ENCODE peak calls at places on chromosomes 12 and 14, in seven cellular contexts. M is IMR-90, G is body of pancreas, O is spleen, A is astrocyte, K is pancreas, Y is neural progenitor cell. N is an unnamed sample.

GRCh38 chr12:80763874-80764273 is 47.2 kb downstream of the MYF5 start:
- DNase-seq in M (peak; percentile 66), G (peak; percentile 20), O (no peak), A (peak; percentile 41), K (no peak), Y (peak; percentile 74), N (no peak)

GRCh38 chr12:83805137-83805818 is 1107.3 kb downstream of the SLC6A15 start:
- DNase-seq in M (no peak), G (no peak), O (no peak), A (no peak), K (no peak), Y (no peak), N (no peak)

GRCh38 chr12:25377475-25378179 is 126.9 kb upstream of the KRAS start:
- DNase-seq in M (peak; percentile 94), G (no peak), O (no peak), A (peak; percentile 63), K (no peak), Y (no peak), N (no peak)

GRCh38 chr12:45290218-45290609 is 74.3 kb downstream of the ANO6 start:
- DNase-seq in M (peak; percentile 88), G (no peak), O (no peak), A (peak; percentile 77), K (no peak), Y (no peak), N (no peak)

GRCh38 chr12:106586535-106586802 is 3.7 kb downstream of the RFX4 start:
- DNase-seq in M (no peak), G (no peak), O (no peak), A (no peak), K (no peak), Y (peak; percentile 41), N (no peak)

GRCh38 chr12:9626291-9626690 is 18.6 kb upstream of the KLRB1 start:
- DNase-seq in M (no peak), G (no peak), O (no peak), A (no peak), K (no peak), Y (no peak), N (no peak)

GRCh38 chr12:126247936-126248335 is 1182.7 kb downstream of the AACS start:
- DNase-seq in M (no peak), G (no peak), O (no peak), A (peak; percentile 18), K (no peak), Y (no peak), N (no peak)

GRCh38 chr14:53190938-53191337 is 37.8 kb upstream of the DDHD1 start:
- DNase-seq in M (peak; percentile 12), G (no peak), O (no peak), A (peak; percentile 34), K (no peak), Y (no peak), N (no peak)

GRCh38 chr14:34614638-34615037 is 15.3 kb downstream of the SNX6 start:
- DNase-seq in M (no peak), G (no peak), O (no peak), A (no peak), K (no peak), Y (no peak), N (no peak)

GRCh38 chr14:92726135-92726932 is 22.1 kb downstream of the LGMN start:
- DNase-seq in M (peak; percentile 89), G (peak; percentile 32), O (no peak), A (peak; percentile 89), K (peak; percentile 73), Y (no peak), N (peak; percentile 92)

DNA sequence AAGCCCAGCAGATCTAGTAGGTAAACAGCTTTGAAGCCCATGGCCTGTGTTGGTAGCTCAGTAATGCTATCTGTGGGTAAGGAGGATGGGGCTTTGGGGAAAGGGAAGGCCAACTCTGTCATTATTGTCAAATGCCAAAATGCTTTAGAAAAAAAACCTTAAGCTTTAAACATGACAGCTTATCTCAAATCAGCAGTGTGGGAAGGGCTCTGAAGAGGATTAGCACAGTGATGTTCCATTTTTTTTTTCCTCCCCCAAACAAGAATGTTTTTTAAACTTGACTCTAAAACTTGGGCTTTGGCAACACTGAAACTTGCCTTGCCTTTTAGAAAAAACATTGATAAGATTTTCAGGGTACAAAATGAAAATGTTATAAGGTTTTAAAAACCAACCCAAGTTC is 11.7 kb downstream of the DAAM1 start:
- DNase-seq in M (no peak), G (no peak), O (no peak), A (no peak), K (no peak), Y (no peak), N (no peak)
- H3K27ac ChIP-seq in M (no peak overlapping the region), G (no peak overlapping the region), O (peak overlapping the region; percentile 46), A (no peak overlapping the region), K (no peak overlapping the region), Y (no peak overlapping the region), N (no peak overlapping the region)

GRCh38 chr12:92141585-92142244 is 3.9 kb downstream of the BTG1 start:
- DNase-seq in M (no peak), G (no peak), O (no peak), A (no peak), K (no peak), Y (no peak), N (no peak)
- H3K27ac ChIP-seq in M (peak overlapping the region; percentile 65), G (peak overlapping the region; percentile 100), O (peak overlapping the region; percentile 97), A (peak overlapping the region; percentile 32), K (peak overlapping the region; percentile 17), Y (no peak overlapping the region), N (peak overlapping the region; percentile 99)

GRCh38 chr14:68530443-68530842 is 262.4 kb downstream of the ZFP36L1 start:
- DNase-seq in M (no peak), G (no peak), O (no peak), A (no peak), K (no peak), Y (no peak), N (no peak)

GRCh38 chr14:68528031-68528687 is 264.7 kb downstream of the ZFP36L1 start:
- DNase-seq in M (no peak), G (no peak), O (no peak), A (no peak), K (no peak), Y (no peak), N (no peak)

GRCh38 chr14:68526420-68527105 is 266.3 kb downstream of the ZFP36L1 start:
- DNase-seq in M (no peak), G (peak; percentile 76), O (no peak), A (peak; percentile 67), K (peak; percentile 71), Y (no peak), N (peak; percentile 78)

GRCh38 chr14:68525516-68525915 is 267.4 kb downstream of the ZFP36L1 start:
- DNase-seq in M (no peak), G (no peak), O (no peak), A (no peak), K (no peak), Y (no peak), N (no peak)

DNA sequence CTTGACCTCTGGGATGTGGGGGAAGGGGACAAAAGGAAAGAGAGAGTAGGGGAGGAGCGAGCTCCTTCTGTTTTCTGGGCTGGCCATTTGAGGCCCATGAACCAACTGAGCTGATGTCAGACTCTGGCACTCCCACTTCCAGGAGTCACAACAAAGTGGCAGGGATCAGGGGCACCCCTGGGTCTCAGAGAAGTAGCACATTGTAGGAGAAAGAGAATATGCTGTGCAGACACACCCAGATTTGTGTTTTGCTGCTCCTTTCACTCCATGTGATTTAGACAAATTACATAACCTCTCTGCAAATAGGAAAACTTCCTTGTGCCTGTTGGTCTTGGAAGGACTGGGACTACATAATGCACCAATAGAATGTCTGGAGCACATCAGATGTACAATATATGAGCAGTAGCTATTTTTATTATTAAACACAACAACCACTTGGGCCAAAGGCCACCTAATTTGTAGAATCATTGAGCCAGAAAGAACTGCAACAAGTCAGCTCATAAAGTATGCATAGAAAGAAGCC is 265.5 kb downstream of the ZFP36L1 start:
- DNase-seq in M (no peak), G (peak; percentile 66), O (no peak), A (peak; percentile 56), K (peak; percentile 38), Y (peak; percentile 40), N (no peak)
- H3K27ac ChIP-seq in M (no peak overlapping the region), G (peak overlapping the region; percentile 81), O (peak overlapping the region; percentile 41), A (no peak overlapping the region), K (peak overlapping the region; percentile 13), Y (peak overlapping the region; percentile 40), N (peak overlapping the region; percentile 27)

DNA sequence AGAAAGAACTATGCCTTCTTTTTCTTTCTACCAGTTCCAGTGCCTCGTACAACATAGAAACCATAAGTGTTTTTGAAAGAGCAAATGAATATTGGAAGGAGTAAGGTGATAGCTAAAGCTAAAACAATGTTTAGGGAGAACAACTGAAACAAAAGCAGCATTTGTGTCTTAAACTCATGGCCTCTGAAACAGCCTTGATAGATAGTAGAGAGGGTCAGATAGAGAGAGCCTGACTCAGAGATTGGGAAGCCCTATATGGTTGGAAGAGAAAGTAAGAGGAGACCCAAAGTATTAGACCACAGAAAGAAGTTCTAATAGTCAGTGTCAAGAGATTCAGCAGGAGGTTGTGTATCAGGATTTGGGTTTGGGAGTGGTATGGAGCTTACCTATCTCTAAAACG is 79.6 kb upstream of the IFNG-AS1 start:
- DNase-seq in M (peak; percentile 16), G (no peak), O (no peak), A (peak; percentile 68), K (no peak), Y (no peak), N (no peak)
- H3K27ac ChIP-seq in M (no peak overlapping the region), G (no peak overlapping the region), O (no peak overlapping the region), A (peak overlapping the region; percentile 98), K (no peak overlapping the region), Y (no peak overlapping the region), N (no peak overlapping the region)

GRCh38 chr12:52878507-52879393 is 26.1 kb downstream of the KRT8 start:
- DNase-seq in M (no peak), G (no peak), O (no peak), A (no peak), K (no peak), Y (no peak), N (no peak)
- H3K27ac ChIP-seq in M (no peak overlapping the region), G (peak overlapping the region; percentile 52), O (no peak overlapping the region), A (peak overlapping the region; percentile 42), K (no peak overlapping the region), Y (no peak overlapping the region), N (no peak overlapping the region)